ENCODE peak calls at places on chromosomes 3 and 15, in seven cellular contexts. D, A, S, X, Z, M and P are unnamed samples.

GRCh38 chr3:198071602-198072285 is 111.7 kb downstream of the LMLN start:
- DNase-seq in M (no peak), A (no peak), S (peak; percentile 89), Z (peak; percentile 97), X (no peak), D (no peak), P (peak; percentile 90)

GRCh38 chr15:73797366-73798158 is 44.4 kb upstream of the INSYN1 start:
- DNase-seq in A (no peak), M (no peak), Z (no peak), D (no peak), S (no peak), X (no peak), P (no peak)

GRCh38 chr3:111750278-111750884 is 108.7 kb upstream of the PHLDB2 start:
- DNase-seq in Z (no peak), M (no peak), A (no peak), D (no peak), S (no peak), X (no peak), P (no peak)

GRCh38 chr15:64430000-64430735 is 30.2 kb upstream of the ZNF609 start:
- DNase-seq in M (no peak), A (peak; percentile 78), X (no peak), D (peak; percentile 68), Z (peak; percentile 93), S (peak; percentile 90), P (peak; percentile 10)

GRCh38 chr15:95401586-95401985 is 928.9 kb upstream of the NR2F2 start:
- DNase-seq in A (no peak), D (no peak), M (no peak), S (no peak), Z (peak; percentile 26), X (no peak), P (no peak)

GRCh38 chr3:79358327-79358726 is 409.5 kb downstream of the ROBO1 start:
- DNase-seq in S (no peak), M (no peak), Z (no peak), X (no peak), D (no peak), A (no peak), P (no peak)

GRCh38 chr3:13019706-13020105 is 53.5 kb downstream of the IQSEC1 start:
- DNase-seq in S (no peak), X (no peak), A (peak; percentile 68), Z (no peak), D (no peak), M (no peak), P (no peak)

GRCh38 chr3:22951910-22952309 is 251.2 kb upstream of the UBE2E2 start:
- DNase-seq in M (no peak), S (no peak), D (peak; percentile 25), X (no peak), A (no peak), Z (no peak), P (no peak)

GRCh38 chr15:82986442-82986780 is 401 bp downstream of the RAMAC start:
- DNase-seq in D (no peak), S (no peak), Z (peak; percentile 22), A (no peak), X (no peak), M (no peak), P (no peak)

GRCh38 chr3:134211797-134212196 is 38.9 kb downstream of the RYK start:
- DNase-seq in S (peak; percentile 80), A (no peak), X (no peak), Z (peak; percentile 72), D (no peak), M (peak; percentile 29), P (no peak)

GRCh38 chr3:16309558-16309957 is 44.5 kb downstream of the OXNAD1 start:
- DNase-seq in X (no peak), A (no peak), S (no peak), D (no peak), M (no peak), Z (peak; percentile 68), P (peak; percentile 40)

GRCh38 chr3:62027231-62027630 is 346.1 kb downstream of the FEZF2 start:
- DNase-seq in X (no peak), S (no peak), Z (no peak), A (no peak), M (no peak), D (no peak), P (no peak)

GRCh38 chr15:39785806-39786205 is 3.2 kb upstream of the FSIP1 start:
- DNase-seq in D (no peak), A (no peak), X (no peak), M (no peak), Z (no peak), S (no peak), P (no peak)

GRCh38 chr3:4866841-4867240 is 112.4 kb upstream of the BHLHE40 start:
- DNase-seq in A (no peak), Z (peak; percentile 30), D (no peak), S (no peak), X (no peak), M (no peak), P (no peak)

GRCh38 chr3:149592758-149593240 is 65.0 kb downstream of the WWTR1 start:
- DNase-seq in X (no peak), S (no peak), D (no peak), M (no peak), Z (no peak), A (no peak), P (no peak)
- H3K27ac ChIP-seq in X (no peak overlapping the region), S (no peak overlapping the region), D (peak overlapping the region; percentile 18), M (no peak overlapping the region), Z (no peak overlapping the region), A (peak overlapping the region; percentile 17), P (no peak overlapping the region)

GRCh38 chr15:41024141-41024540 is 70.9 kb downstream of the CHAC1 start:
- DNase-seq in S (no peak), M (no peak), Z (peak; percentile 92), A (no peak), D (no peak), X (no peak), P (no peak)
- H3K27ac ChIP-seq in S (no peak overlapping the region), M (peak overlapping the region; percentile 23), Z (peak overlapping the region; percentile 72), A (peak overlapping the region; percentile 73), D (peak overlapping the region; percentile 53), X (peak overlapping the region; percentile 50), P (no peak overlapping the region)

DNA sequence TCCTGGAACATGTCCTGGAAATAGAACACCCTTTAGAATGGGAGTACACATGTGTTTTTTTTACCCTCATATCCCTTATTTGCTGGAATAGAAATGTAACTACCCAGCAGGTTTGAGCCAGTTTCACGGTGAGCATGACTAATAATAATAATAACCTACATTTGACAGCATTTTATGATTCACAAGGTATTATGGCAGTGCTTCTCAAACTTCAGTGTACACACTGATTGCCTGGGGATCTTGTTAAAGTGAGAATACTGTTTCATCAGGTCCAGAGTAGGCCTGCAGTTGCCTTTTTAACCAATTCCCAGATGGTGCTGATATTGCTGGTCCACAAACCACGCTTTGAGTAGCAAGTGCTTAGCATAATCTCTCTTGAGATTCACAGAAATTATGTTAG is 63.9 kb downstream of the NFKBIZ start:
- DNase-seq in Z (peak; percentile 70), S (no peak), X (no peak), M (no peak), D (no peak), A (no peak), P (peak; percentile 46)
- H3K27ac ChIP-seq in Z (no peak overlapping the region), S (no peak overlapping the region), X (no peak overlapping the region), M (no peak overlapping the region), D (no peak overlapping the region), A (no peak overlapping the region), P (peak overlapping the region; percentile 76)

GRCh38 chr15:68621535-68621934 is 42.7 kb downstream of the CORO2B start:
- DNase-seq in Z (no peak), M (no peak), D (no peak), X (no peak), S (no peak), A (no peak), P (no peak)

GRCh38 chr15:68623301-68623892 is 44.6 kb downstream of the CORO2B start:
- DNase-seq in S (peak; percentile 59), Z (peak; percentile 67), M (no peak), D (no peak), A (no peak), X (no peak), P (no peak)

GRCh38 chr15:68619303-68619698 is 40.5 kb downstream of the CORO2B start:
- DNase-seq in X (no peak), M (no peak), D (no peak), Z (no peak), A (no peak), S (no peak), P (no peak)

GRCh38 chr15:68618339-68619302 is 39.8 kb downstream of the CORO2B start:
- DNase-seq in A (no peak), Z (peak; percentile 70), S (no peak), D (no peak), M (no peak), X (no peak), P (no peak)

GRCh38 chr15:68620721-68621528 is 42.1 kb downstream of the CORO2B start:
- DNase-seq in X (no peak), S (no peak), M (peak; percentile 64), Z (peak; percentile 98), D (peak; percentile 92), A (peak; percentile 96), P (no peak)
- H3K27ac ChIP-seq in X (peak overlapping the region; percentile 15), S (peak overlapping the region; percentile 85), M (peak overlapping the region; percentile 73), Z (peak overlapping the region; percentile 83), D (peak overlapping the region; percentile 16), A (peak overlapping the region; percentile 66), P (no peak overlapping the region)